ENCODE peak calls at places on chromosome 12, in five cellular contexts. B, K, Y, V and U are unnamed samples.

GRCh38 chr12:65689508-65689907 is 134.8 kb upstream of the HMGA2 start:
- DNase-seq in V (no peak), B (no peak), Y (no peak), K (no peak), U (no peak)

GRCh38 chr12:18239561-18239960 is 21.8 kb upstream of the PIK3C2G start:
- DNase-seq in B (peak), K (no peak), V (no peak), Y (no peak), U (no peak)

GRCh38 chr12:95279835-95280234 is 62.2 kb downstream of the VEZT start:
- DNase-seq in Y (no peak), B (no peak), K (no peak), V (no peak), U (no peak)

GRCh38 chr12:131039551-131039950 is 85.8 kb downstream of the ADGRD1 start:
- DNase-seq in Y (no peak), K (peak), V (no peak), B (no peak), U (no peak)

GRCh38 chr12:48936379-48936979 is 11.2 kb upstream of the FKBP11 start:
- DNase-seq in K (peak), Y (peak), V (no peak), B (peak), U (peak)

GRCh38 chr12:88448337-88448944 is 131.8 kb downstream of the KITLG start:
- DNase-seq in K (no peak), B (no peak), V (no peak), Y (peak), U (no peak)

GRCh38 chr12:16324300-16324699 is 23.1 kb upstream of the MGST1 start:
- DNase-seq in V (no peak), K (no peak), Y (no peak), B (no peak), U (no peak)

GRCh38 chr12:57173089-57173488 is 25.7 kb upstream of the LRP1-AS start:
- DNase-seq in Y (no peak), B (no peak), K (no peak), V (no peak), U (peak)

GRCh38 chr12:51818567-51819300 is 29.8 kb downstream of the FIGNL2 start:
- DNase-seq in K (no peak), V (no peak), Y (peak), B (peak), U (no peak)

GRCh38 chr12:132523576-132524331 is 33.8 kb downstream of the FBRSL1 start:
- DNase-seq in B (peak), Y (peak), K (no peak), V (peak), U (peak)

GRCh38 chr12:122517877-122518276 is 8.9 kb downstream of the RSRC2 start:
- DNase-seq in B (peak), K (no peak), V (no peak), Y (peak), U (no peak)

GRCh38 chr12:25051583-25052190 is 102.8 kb upstream of the BCAT1 start:
- DNase-seq in Y (no peak), K (no peak), B (no peak), V (peak), U (peak)

GRCh38 chr12:89372584-89373370 is 20.5 kb upstream of the DUSP6 start:
- DNase-seq in B (no peak), V (no peak), K (no peak), Y (no peak), U (no peak)

GRCh38 chr12:128784030-128784770 is 39.6 kb downstream of the SLC15A4 start:
- DNase-seq in B (peak), Y (peak), V (no peak), K (peak), U (no peak)

GRCh38 chr12:110109037-110109836 is 14.9 kb upstream of the IFT81 start:
- DNase-seq in V (no peak), B (peak), Y (peak), K (peak), U (no peak)

GRCh38 chr12:6053541-6053940 is 70.9 kb downstream of the VWF start:
- DNase-seq in V (no peak), Y (no peak), B (peak), K (no peak), U (no peak)
- TF ChIP-seq CTCF in V (no peak), Y (no peak), B (peak), K (no peak), U (no peak)

GRCh38 chr12:63752283-63752682 is 27.4 kb upstream of the RXYLT1 start:
- DNase-seq in K (no peak), V (no peak), Y (no peak), B (no peak), U (no peak)

GRCh38 chr12:63753743-63754142 is 26.0 kb upstream of the RXYLT1 start:
- DNase-seq in V (no peak), B (no peak), Y (no peak), K (no peak), U (no peak)
- TF ChIP-seq CTCF in V (no peak), B (peak), Y (peak), K (no peak), U (no peak)

DNA sequence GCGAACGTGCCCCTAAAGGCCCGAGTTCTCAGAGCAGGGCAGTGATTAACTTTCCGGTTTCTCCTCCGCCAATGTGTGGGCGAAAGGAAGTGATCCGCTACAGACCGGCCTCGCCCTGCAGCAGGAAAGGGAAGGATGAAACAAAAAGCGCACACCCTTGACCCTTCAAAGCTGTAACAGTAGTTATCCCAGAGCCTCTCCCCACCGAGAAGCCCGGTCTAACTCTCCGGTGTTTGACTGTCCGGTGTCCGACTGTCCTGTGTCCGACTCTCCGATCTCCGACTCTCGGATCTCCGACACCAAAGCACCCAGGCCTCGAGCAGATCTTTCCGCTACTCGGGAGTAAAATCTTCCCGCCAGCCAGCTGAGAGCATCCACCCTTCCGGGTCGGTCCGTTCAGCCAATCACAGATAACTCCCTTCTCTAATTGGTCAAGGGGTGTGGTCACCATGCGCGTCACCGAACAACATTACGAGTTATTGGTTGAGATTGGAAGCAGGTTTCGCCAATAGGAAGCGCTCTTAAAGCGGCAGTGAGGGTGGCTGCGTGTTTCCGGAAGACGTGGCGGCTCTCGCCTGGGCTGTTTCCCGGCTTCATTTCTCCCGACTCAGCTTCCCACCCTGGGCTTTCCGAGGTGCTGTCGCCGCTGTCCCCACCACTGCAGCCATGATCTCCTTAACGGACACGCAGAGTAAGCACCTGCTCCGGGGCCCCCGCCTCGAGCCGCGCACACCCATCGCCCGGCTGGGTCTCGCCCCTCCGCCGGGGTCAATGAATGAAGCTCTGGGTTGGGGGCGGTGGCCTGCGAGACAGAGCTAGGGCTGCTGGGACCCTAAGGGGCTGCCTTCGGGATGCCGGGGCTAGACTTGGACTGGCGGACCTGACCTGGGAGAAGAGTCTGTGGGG is at the start of the genes GOLT1B and RECQL:
- DNase-seq in K (peak), B (peak), V (peak), Y (peak), U (peak)
- TF ChIP-seq CTCF in K (no peak), B (no peak), V (no peak), Y (no peak), U (no peak)

DNA sequence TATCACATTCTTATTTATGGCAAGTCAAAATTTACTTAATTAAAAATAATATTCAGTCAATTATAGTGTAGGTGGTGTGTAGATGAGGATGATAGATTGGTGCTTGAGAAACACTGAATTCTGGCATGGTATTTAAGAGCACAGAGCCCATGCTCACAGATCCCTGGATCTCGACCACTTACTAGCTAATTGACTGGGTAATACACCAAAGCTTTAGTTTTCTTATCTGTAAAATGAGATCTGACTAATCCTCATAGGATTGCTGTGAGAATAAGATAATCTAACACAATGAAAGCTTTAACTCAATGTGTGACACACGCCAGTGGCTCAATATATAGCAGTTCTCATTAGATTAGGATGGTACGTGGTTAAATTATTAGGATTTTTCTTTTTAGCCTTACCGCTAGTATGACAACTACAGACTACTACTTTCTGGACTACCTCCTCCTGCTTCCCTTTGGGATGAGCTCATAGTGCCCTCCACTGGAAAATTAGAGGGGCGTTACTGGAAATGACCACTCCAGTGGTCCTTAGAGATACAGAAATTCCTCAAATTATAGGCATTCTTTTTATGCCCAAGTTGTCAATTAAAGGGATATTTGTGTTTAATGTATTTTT is 482.8 kb upstream of the TBX3 start:
- DNase-seq in V (no peak), K (no peak), Y (peak), B (peak), U (no peak)
- TF ChIP-seq CTCF in V (no peak), K (no peak), Y (peak), B (no peak), U (no peak)

GRCh38 chr12:45547822-45548221 is 181.7 kb upstream of the ARID2 start:
- DNase-seq in K (no peak), V (no peak), B (peak), Y (peak), U (peak)
- TF ChIP-seq CTCF in K (no peak), V (peak), B (peak), Y (peak), U (peak)

DNA sequence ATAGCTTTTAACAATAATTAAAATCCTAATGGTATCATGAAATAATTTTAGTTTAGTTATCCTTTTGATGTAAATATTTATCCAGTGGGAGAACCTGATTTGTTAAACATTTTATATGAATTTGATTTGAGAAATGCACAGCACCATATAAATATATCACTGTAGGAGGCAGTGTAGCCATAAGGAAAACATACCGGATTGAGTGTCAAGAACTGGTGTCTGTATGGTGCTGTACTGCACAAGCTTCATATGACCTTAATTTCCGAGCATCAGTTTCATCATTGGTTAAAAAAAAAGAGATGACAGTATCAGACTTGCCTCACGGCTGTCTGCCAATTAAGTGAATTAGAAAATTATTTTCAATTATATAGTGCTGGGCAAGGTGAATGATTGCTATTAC is 72.0 kb downstream of the TMTC2 start:
- DNase-seq in K (no peak), B (no peak), V (no peak), Y (no peak), U (no peak)
- TF ChIP-seq CTCF in K (no peak), B (no peak), V (no peak), Y (no peak), U (no peak)